ENCODE peak calls at places on chromosome 1, in ten cellular contexts. G is NCI-H2081; H is endothelial cell; A is head of caudate nucleus; I is GM12892; W is activated T-helper 1 cell treated with anti-CD3 and anti-CD28 coated beads, Interleukin-12 subunit alpha, Interleukin-12 subunit beta, Interleukin-2, Interleukin-4 antibody, amounts not matched to agents 30 ng/mL and 10 ng/mL and 1 ng/mL, durations not matched to agents 14 hours and 24 hours and 36 hours; V is heart left ventricle; J is C1 segment of cervical spinal cord; P is suprapubic skin; E is body of pancreas. N is an unnamed sample.

GRCh38 chr1:42943166-42943565 is 15.5 kb downstream of the SLC2A1 start:
- DNase-seq in G (no peak), H (no peak), A (no peak), I (no peak), W (no peak), V (peak), J (no peak), P (no peak), E (peak), N (peak)

GRCh38 chr1:1122981-1123480 is 7.1 kb upstream of the C1orf159 start:
- DNase-seq in G (no peak), H (no peak), A (no peak), I (no peak), W (no peak), V (no peak), J (no peak), P (no peak), E (no peak), N (no peak)

GRCh38 chr1:101291562-101292035 is 54.8 kb downstream of the S1PR1 start:
- DNase-seq in G (no peak), H (no peak), A (peak), I (no peak), W (peak), V (no peak), J (no peak), P (no peak), E (no peak), N (peak)

GRCh38 chr1:23098463-23099170 is 70.0 kb downstream of the LUZP1 start:
- DNase-seq in G (peak), H (peak), A (peak), I (peak), W (peak), V (peak), J (no peak), P (no peak), E (peak), N (peak)

GRCh38 chr1:208410409-208410808 is 166.2 kb upstream of the PLXNA2 start:
- DNase-seq in G (no peak), H (no peak), A (no peak), I (no peak), W (no peak), V (no peak), J (no peak), P (no peak), E (no peak), N (no peak)

GRCh38 chr1:101071470-101071886 is 45.9 kb upstream of the DPH5 start:
- DNase-seq in G (no peak), H (no peak), A (no peak), I (no peak), W (no peak), V (no peak), J (no peak), P (no peak), E (no peak), N (no peak)

GRCh38 chr1:203839081-203839480 is 22.3 kb upstream of the SNRPE start:
- DNase-seq in G (no peak), H (no peak), A (no peak), I (no peak), W (no peak), V (no peak), J (no peak), P (no peak), E (no peak), N (no peak)

GRCh38 chr1:41783189-41783639 is 135.5 kb downstream of the HIVEP3 start:
- DNase-seq in G (peak), H (no peak), A (peak), I (no peak), W (no peak), V (no peak), J (no peak), P (no peak), E (no peak), N (no peak)

GRCh38 chr1:90147093-90147492 is 152.2 kb downstream of the ZNF326 start:
- DNase-seq in G (no peak), H (no peak), A (no peak), I (no peak), W (no peak), V (no peak), J (no peak), P (no peak), E (no peak), N (no peak)

GRCh38 chr1:201360901-201361651 is 16.4 kb downstream of the TNNT2 start:
- DNase-seq in G (no peak), H (no peak), A (no peak), I (no peak), W (no peak), V (no peak), J (no peak), P (peak), E (no peak), N (no peak)

GRCh38 chr1:172680733-172681275 is 21.9 kb downstream of the FASLG start:
- DNase-seq in G (no peak), H (no peak), A (no peak), I (no peak), W (no peak), V (no peak), J (no peak), P (no peak), E (no peak), N (no peak)

GRCh38 chr1:115098979-115099692 is 9.8 kb upstream of the TSPAN2 start:
- DNase-seq in G (peak), H (peak), A (no peak), I (no peak), W (peak), V (peak), J (no peak), P (no peak), E (peak), N (peak)

GRCh38 chr1:107782192-107782845 is 182.7 kb downstream of the VAV3 start:
- DNase-seq in G (peak), H (peak), A (peak), I (no peak), W (peak), V (peak), J (no peak), P (no peak), E (peak), N (no peak)

GRCh38 chr1:3910769-3911520 is 10.9 kb upstream of the C1orf174 start:
- DNase-seq in G (peak), H (peak), A (peak), I (peak), W (peak), V (peak), J (no peak), P (peak), E (peak), N (no peak)

GRCh38 chr1:171860696-171861095 is 19.4 kb downstream of the DNM3 start:
- DNase-seq in G (no peak), H (no peak), A (no peak), I (no peak), W (no peak), V (no peak), J (no peak), P (no peak), E (no peak), N (no peak)

GRCh38 chr1:18011703-18012102 is 95.9 kb upstream of the IGSF21 start:
- DNase-seq in G (no peak), H (no peak), A (no peak), I (no peak), W (no peak), V (no peak), J (no peak), P (no peak), E (no peak), N (no peak)

N was measured in tibial artery.